ENCODE peak calls at places on chromosome X, in four cellular contexts. P is neural progenitor cell, O is D341Med, W is left cardiac atrium. A is an unnamed sample.

GRCh38 chrX:68808686-68809357 is 20.0 kb upstream of the EFNB1 start:
- DNase-seq in O (no peak), W (peak; percentile 33), P (peak; percentile 21), A (no peak)

GRCh38 chrX:153704021-153704526 is 16.3 kb downstream of the SLC6A8 start:
- DNase-seq in O (no peak), P (no peak), W (no peak), A (no peak)

GRCh38 chrX:136767104-136767941 is 13.4 kb downstream of the ARHGEF6 start:
- DNase-seq in P (peak; percentile 74), W (peak; percentile 76), O (peak; percentile 56), A (peak; percentile 79)

GRCh38 chrX:140393507-140393906 is 111.4 kb downstream of the SOX3 start:
- DNase-seq in P (no peak), W (no peak), O (no peak), A (no peak)

GRCh38 chrX:45850775-45851433 is 650.2 kb upstream of the DIPK2B start:
- DNase-seq in O (peak; percentile 58), W (peak; percentile 25), P (peak; percentile 63), A (peak; percentile 48)

GRCh38 chrX:2917767-2918166 is 11.4 kb downstream of the ARSD start:
- DNase-seq in W (no peak), P (no peak), O (no peak), A (no peak)

GRCh38 chrX:74049126-74049525 is 254.9 kb upstream of the ZCCHC13 start:
- DNase-seq in O (no peak), W (no peak), P (no peak), A (no peak)

GRCh38 chrX:32268207-32268606 is 943.1 kb downstream of the DMD start:
- DNase-seq in W (no peak), O (no peak), P (no peak), A (no peak)

GRCh38 chrX:2819345-2820130 is 9.2 kb upstream of the GYG2 start:
- DNase-seq in O (peak; percentile 44), W (no peak), P (no peak), A (no peak)

GRCh38 chrX:9566150-9566621 is 101.3 kb downstream of the TBL1X start:
- DNase-seq in W (peak; percentile 77), P (no peak), O (no peak), A (no peak)

GRCh38 chrX:13219990-13220764 is 99.7 kb downstream of the ATXN3L start:
- DNase-seq in O (no peak), P (no peak), W (no peak), A (no peak)

GRCh38 chrX:114338870-114339269 is 245.0 kb upstream of the HTR2C start:
- DNase-seq in O (no peak), P (no peak), W (no peak), A (no peak)

GRCh38 chrX:33434256-33435092 is 223.1 kb upstream of the DMD start:
- DNase-seq in O (peak; percentile 47), P (peak; percentile 77), W (peak; percentile 42), A (no peak)

GRCh38 chrX:1534321-1535168 is 2.4 kb downstream of the P2RY8 start:
- DNase-seq in O (no peak), P (peak; percentile 60), W (no peak), A (no peak)

GRCh38 chrX:7286461-7286860 is 138.5 kb upstream of the PUDP start:
- DNase-seq in O (no peak), W (no peak), P (no peak), A (no peak)

GRCh38 chrX:25012433-25012735 is 3.4 kb downstream of the ARX start:
- DNase-seq in W (no peak), P (peak; percentile 79), O (no peak), A (no peak)

A was measured in lower lobe of right lung.